ENCODE peak calls at places on chromosomes 16 and 17, in eight cellular contexts. One of them, this sample, is unnamed.

GRCh38 chr16:54107803-54108202 is 178.8 kb downstream of the IRX3 start:
- DNase-seq in uterus: no peak
- DNase-seq in gastrocnemius medialis: no peak
- DNase-seq in body of pancreas: no peak
- DNase-seq in stomach: no peak
- DNase-seq in IMR-90: no peak
- DNase-seq in A549: no peak
- DNase-seq in adrenal gland: no peak
- DNase-seq in this sample: no peak

GRCh38 chr17:52678211-52678610 is 519.7 kb upstream of the CA10 start:
- DNase-seq in adrenal gland: no peak
- DNase-seq in uterus: no peak
- DNase-seq in stomach: no peak
- DNase-seq in A549: no peak
- DNase-seq in body of pancreas: no peak
- DNase-seq in IMR-90: no peak
- DNase-seq in gastrocnemius medialis: no peak
- DNase-seq in this sample: no peak

GRCh38 chr16:71473891-71474290 is 11.8 kb upstream of the ZNF23 start:
- DNase-seq in gastrocnemius medialis: no peak
- DNase-seq in A549: no peak
- DNase-seq in stomach: no peak
- DNase-seq in body of pancreas: no peak
- DNase-seq in IMR-90: no peak
- DNase-seq in uterus: no peak
- DNase-seq in adrenal gland: no peak
- DNase-seq in this sample: no peak

GRCh38 chr17:43900183-43900857 is 7.0 kb downstream of the MPP2 start:
- DNase-seq in gastrocnemius medialis: peak; percentile 67
- DNase-seq in IMR-90: peak; percentile 72
- DNase-seq in A549: peak; percentile 100
- DNase-seq in stomach: peak; percentile 90
- DNase-seq in adrenal gland: peak; percentile 83
- DNase-seq in uterus: peak; percentile 84
- DNase-seq in body of pancreas: peak; percentile 89
- DNase-seq in this sample: peak; percentile 72

GRCh38 chr16:75727221-75727620 is 931 bp upstream of the CPHXL start:
- DNase-seq in stomach: no peak
- DNase-seq in adrenal gland: no peak
- DNase-seq in IMR-90: no peak
- DNase-seq in body of pancreas: no peak
- DNase-seq in uterus: no peak
- DNase-seq in gastrocnemius medialis: no peak
- DNase-seq in A549: no peak
- DNase-seq in this sample: no peak

GRCh38 chr16:74752756-74753155 is 21.9 kb downstream of the FA2H start:
- DNase-seq in gastrocnemius medialis: no peak
- DNase-seq in adrenal gland: no peak
- DNase-seq in IMR-90: no peak
- DNase-seq in A549: no peak
- DNase-seq in uterus: no peak
- DNase-seq in stomach: no peak
- DNase-seq in body of pancreas: no peak
- DNase-seq in this sample: peak; percentile 31

GRCh38 chr17:41407226-41407625 is 9.8 kb upstream of the KRT31 start:
- DNase-seq in A549: no peak
- DNase-seq in uterus: no peak
- DNase-seq in adrenal gland: no peak
- DNase-seq in body of pancreas: no peak
- DNase-seq in gastrocnemius medialis: no peak
- DNase-seq in stomach: no peak
- DNase-seq in IMR-90: no peak
- DNase-seq in this sample: no peak

GRCh38 chr17:2693561-2694380 is 17.8 kb downstream of the CLUH start:
- DNase-seq in gastrocnemius medialis: no peak
- DNase-seq in adrenal gland: no peak
- DNase-seq in IMR-90: no peak
- DNase-seq in uterus: peak; percentile 13
- DNase-seq in stomach: no peak
- DNase-seq in A549: no peak
- DNase-seq in body of pancreas: no peak
- DNase-seq in this sample: no peak

GRCh38 chr16:29813644-29814562 is 1.9 kb downstream of the PRRT2 start:
- DNase-seq in gastrocnemius medialis: no peak
- DNase-seq in IMR-90: no peak
- DNase-seq in A549: no peak
- DNase-seq in adrenal gland: no peak
- DNase-seq in stomach: no peak
- DNase-seq in body of pancreas: no peak
- DNase-seq in uterus: no peak
- DNase-seq in this sample: no peak

GRCh38 chr16:4314532-4315184 is 1.2 kb upstream of the GLIS2 start:
- DNase-seq in body of pancreas: peak; percentile 27
- DNase-seq in IMR-90: peak; percentile 56
- DNase-seq in stomach: no peak
- DNase-seq in uterus: no peak
- DNase-seq in gastrocnemius medialis: no peak
- DNase-seq in A549: peak; percentile 77
- DNase-seq in adrenal gland: peak; percentile 55
- DNase-seq in this sample: no peak

GRCh38 chr16:25257504-25257955 is at the start of gene ZKSCAN2:
- DNase-seq in gastrocnemius medialis: peak; percentile 87
- DNase-seq in stomach: peak; percentile 92
- DNase-seq in body of pancreas: peak; percentile 94
- DNase-seq in adrenal gland: peak; percentile 93
- DNase-seq in IMR-90: peak; percentile 86
- DNase-seq in uterus: peak; percentile 87
- DNase-seq in A549: peak; percentile 74
- DNase-seq in this sample: peak; percentile 94

GRCh38 chr16:83389751-83390150 is 418.0 kb upstream of the HSBP1 start:
- DNase-seq in A549: no peak
- DNase-seq in adrenal gland: no peak
- DNase-seq in body of pancreas: no peak
- DNase-seq in gastrocnemius medialis: no peak
- DNase-seq in IMR-90: peak; percentile 51
- DNase-seq in stomach: no peak
- DNase-seq in uterus: no peak
- DNase-seq in this sample: no peak

DNA sequence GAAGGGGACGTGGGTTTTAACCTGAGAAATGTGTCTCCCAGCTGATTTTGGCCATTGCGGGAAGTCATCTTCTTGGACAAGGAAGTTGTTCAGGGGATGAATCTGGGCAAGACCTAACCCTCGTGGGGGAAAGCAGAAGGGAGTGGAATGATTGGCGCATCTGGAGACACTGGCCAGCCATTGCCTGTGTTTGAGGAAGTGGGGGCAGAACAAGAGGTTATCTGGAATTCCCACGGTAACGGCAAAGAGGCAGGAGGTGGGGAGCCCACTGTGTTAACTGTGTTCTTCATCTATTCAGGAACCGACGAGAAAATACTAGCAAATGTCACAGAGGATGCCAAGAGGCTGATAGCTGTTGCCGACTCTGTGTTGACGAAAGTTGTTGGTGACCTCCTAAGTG is 66.9 kb downstream of the RNF213 start:
- DNase-seq in A549: no peak
- DNase-seq in body of pancreas: no peak
- DNase-seq in IMR-90: no peak
- DNase-seq in uterus: no peak
- DNase-seq in stomach: no peak
- DNase-seq in adrenal gland: no peak
- DNase-seq in gastrocnemius medialis: no peak
- DNase-seq in this sample: no peak
- H3K27ac ChIP-seq in A549: no peak overlapping the region
- H3K27ac ChIP-seq in body of pancreas: no peak overlapping the region
- H3K27ac ChIP-seq in IMR-90: no peak overlapping the region
- H3K27ac ChIP-seq in uterus: no peak overlapping the region
- H3K27ac ChIP-seq in stomach: no peak overlapping the region
- H3K27ac ChIP-seq in adrenal gland: no peak overlapping the region
- H3K27ac ChIP-seq in gastrocnemius medialis: no peak overlapping the region
- H3K27ac ChIP-seq in this sample: no peak overlapping the region

DNA sequence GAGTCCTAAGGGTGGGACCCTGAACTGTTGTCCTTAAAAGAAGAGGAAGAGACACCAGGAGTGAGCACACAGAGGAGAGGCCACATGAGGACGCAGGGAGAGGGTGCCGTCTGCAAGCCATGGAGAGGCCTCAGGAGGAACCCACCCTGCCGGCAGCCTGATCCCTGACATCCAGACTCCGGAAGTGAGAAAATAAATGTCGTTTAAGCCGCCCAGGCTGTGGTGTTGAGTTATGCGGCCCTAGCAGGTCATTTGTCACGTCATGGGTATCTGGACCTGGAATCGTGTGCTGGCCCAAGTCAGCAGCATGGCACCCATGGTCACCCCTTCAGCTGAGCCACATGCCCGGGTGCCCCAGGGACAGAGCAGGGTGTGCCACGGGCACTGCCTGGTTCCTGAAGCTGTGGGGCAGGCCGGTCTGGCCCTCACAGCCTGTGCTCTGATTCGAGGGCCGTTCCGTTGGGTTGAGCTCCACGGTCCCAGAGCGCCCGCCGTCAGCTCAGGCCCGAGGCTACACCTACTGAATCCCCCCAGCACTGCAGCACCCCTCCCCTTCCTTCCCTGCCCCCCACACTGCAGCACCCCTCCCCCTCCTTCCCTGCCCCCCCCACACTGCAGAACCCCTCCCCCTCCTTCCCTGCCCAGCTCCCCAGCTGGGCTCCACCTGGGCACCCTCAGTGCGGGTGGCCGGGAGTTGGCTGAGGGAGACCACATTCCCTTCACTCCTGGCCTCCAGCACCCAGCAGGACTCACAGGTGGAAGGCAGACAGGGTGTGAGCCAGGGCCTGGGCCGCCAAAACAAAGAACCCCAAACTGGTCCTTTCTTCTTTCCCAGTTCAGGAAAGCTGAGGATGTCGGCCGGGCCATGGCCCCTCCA is 2.7 kb upstream of the CCDC57 start:
- DNase-seq in A549: peak; percentile 68
- DNase-seq in body of pancreas: no peak
- DNase-seq in adrenal gland: peak; percentile 50
- DNase-seq in stomach: no peak
- DNase-seq in uterus: no peak
- DNase-seq in gastrocnemius medialis: no peak
- DNase-seq in IMR-90: no peak
- DNase-seq in this sample: no peak
- TF ChIP-seq POLR2A in A549: no peak
- TF ChIP-seq POLR2A in body of pancreas: no peak
- TF ChIP-seq POLR2A in adrenal gland: no peak
- TF ChIP-seq POLR2A in stomach: no peak
- TF ChIP-seq POLR2A in uterus: no peak
- TF ChIP-seq POLR2A in gastrocnemius medialis: no peak
- TF ChIP-seq POLR2A in IMR-90: no peak
- TF ChIP-seq POLR2A in this sample: no peak

DNA sequence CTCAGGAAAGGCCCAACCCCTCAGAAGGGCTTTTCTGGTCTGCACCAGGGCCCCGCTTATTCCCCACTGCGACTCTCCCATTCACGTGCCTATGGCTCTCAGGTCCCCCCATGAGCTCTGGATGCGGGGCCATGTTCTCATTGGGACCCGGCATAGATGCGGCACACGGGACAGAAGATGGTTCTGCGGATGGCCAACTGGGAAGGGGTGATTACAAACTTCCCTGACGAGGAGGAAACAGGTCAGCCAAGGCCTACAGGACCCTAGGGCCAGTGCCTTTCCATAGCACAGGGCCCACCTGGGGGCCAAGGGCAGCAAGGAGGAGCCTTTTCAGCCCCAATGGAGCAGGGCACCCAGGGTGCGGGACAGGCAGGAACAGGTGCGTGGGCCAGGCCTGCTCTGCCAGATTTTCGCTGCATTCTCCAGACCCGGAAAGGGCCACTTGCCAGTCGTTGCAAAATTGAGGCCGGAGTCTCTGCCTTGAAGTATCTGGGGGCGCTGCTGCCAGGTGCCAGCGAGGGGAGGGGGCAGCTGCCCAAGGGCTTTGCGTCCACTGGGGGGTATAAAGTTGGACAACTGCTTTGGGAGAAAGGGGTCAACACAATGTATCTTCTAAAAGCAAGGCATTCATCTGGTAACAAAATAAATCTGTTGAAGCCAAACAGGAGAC is 20.5 kb downstream of the SLC7A5 start:
- DNase-seq in gastrocnemius medialis: peak; percentile 68
- DNase-seq in body of pancreas: peak; percentile 56
- DNase-seq in stomach: peak; percentile 73
- DNase-seq in A549: no peak
- DNase-seq in adrenal gland: no peak
- DNase-seq in IMR-90: no peak
- DNase-seq in uterus: no peak
- DNase-seq in this sample: peak; percentile 70
- H3K27ac ChIP-seq in gastrocnemius medialis: peak overlapping the region; percentile 62
- H3K27ac ChIP-seq in body of pancreas: peak overlapping the region; percentile 88
- H3K27ac ChIP-seq in stomach: peak overlapping the region; percentile 91
- H3K27ac ChIP-seq in A549: peak overlapping the region; percentile 99
- H3K27ac ChIP-seq in adrenal gland: no peak overlapping the region
- H3K27ac ChIP-seq in IMR-90: no peak overlapping the region
- H3K27ac ChIP-seq in uterus: no peak overlapping the region
- H3K27ac ChIP-seq in this sample: peak overlapping the region; percentile 57

GRCh38 chr17:75827291-75828050 is 16.7 kb downstream of the UNC13D start:
- DNase-seq in adrenal gland: peak; percentile 76
- DNase-seq in A549: peak; percentile 92
- DNase-seq in stomach: peak; percentile 62
- DNase-seq in gastrocnemius medialis: peak; percentile 66
- DNase-seq in uterus: peak; percentile 82
- DNase-seq in IMR-90: peak; percentile 41
- DNase-seq in body of pancreas: peak; percentile 72
- DNase-seq in this sample: no peak
- TF ChIP-seq POLR2A in adrenal gland: no peak
- TF ChIP-seq POLR2A in A549: no peak
- TF ChIP-seq POLR2A in stomach: no peak
- TF ChIP-seq POLR2A in gastrocnemius medialis: no peak
- TF ChIP-seq POLR2A in uterus: no peak
- TF ChIP-seq POLR2A in IMR-90: no peak
- TF ChIP-seq POLR2A in body of pancreas: no peak
- TF ChIP-seq POLR2A in this sample: no peak

DNA sequence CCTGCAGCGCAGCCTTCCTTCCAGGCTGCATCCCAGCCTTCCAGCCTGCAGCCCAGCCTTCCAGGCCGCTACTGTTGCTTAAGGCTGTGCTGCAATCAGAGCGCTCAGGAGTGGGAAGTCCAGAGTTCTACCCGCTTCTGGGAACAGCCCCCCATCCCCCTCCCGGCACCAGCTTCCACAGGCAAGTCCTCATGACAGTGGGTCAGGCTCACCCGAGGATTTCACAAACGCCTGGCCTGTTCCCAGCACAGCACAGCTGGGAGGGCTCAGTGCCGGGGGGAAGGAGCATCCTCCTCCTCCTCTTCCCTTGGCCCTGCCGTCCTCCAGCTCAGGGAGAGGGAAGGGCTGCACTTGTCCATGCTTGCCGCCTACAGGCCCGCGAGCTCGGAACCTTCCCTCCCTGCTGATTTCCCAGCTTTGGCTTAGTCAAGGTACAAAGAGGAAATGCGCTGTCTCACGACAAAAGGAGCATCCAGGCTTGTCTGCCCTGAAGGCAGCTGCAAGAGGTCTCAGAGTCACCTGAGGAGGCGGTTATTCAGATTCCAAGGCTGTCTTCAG is 8.3 kb downstream of the SOCS3 start:
- DNase-seq in stomach: peak; percentile 73
- DNase-seq in uterus: peak; percentile 100
- DNase-seq in gastrocnemius medialis: peak; percentile 98
- DNase-seq in body of pancreas: peak; percentile 71
- DNase-seq in IMR-90: peak; percentile 98
- DNase-seq in A549: no peak
- DNase-seq in adrenal gland: peak; percentile 92
- DNase-seq in this sample: peak; percentile 98
- H3K27ac ChIP-seq in stomach: peak overlapping the region; percentile 95
- H3K27ac ChIP-seq in uterus: peak overlapping the region; percentile 90
- H3K27ac ChIP-seq in gastrocnemius medialis: peak overlapping the region; percentile 87
- H3K27ac ChIP-seq in body of pancreas: peak overlapping the region; percentile 73
- H3K27ac ChIP-seq in IMR-90: peak overlapping the region; percentile 81
- H3K27ac ChIP-seq in A549: peak overlapping the region; percentile 93
- H3K27ac ChIP-seq in adrenal gland: peak overlapping the region; percentile 58
- H3K27ac ChIP-seq in this sample: peak overlapping the region; percentile 59

This sample was measured in right lobe of liver.